ENCODE peak calls at places on chromosomes 12 and 14, in five cellular contexts. One of them, this sample, is unnamed.

GRCh38 chr14:93073833-93074769 is 41.6 kb downstream of the ITPK1 start:
- DNase-seq in esophagus squamous epithelium: no peak
- DNase-seq in dorsolateral prefrontal cortex: no peak
- DNase-seq in GM13977: no peak
- DNase-seq in brain microvascular endothelial cell: peak
- DNase-seq in this sample: no peak

GRCh38 chr14:52299692-52300278 is 14.3 kb upstream of the PTGER2 start:
- DNase-seq in esophagus squamous epithelium: no peak
- DNase-seq in dorsolateral prefrontal cortex: no peak
- DNase-seq in GM13977: peak
- DNase-seq in brain microvascular endothelial cell: peak
- DNase-seq in this sample: no peak

GRCh38 chr12:80862606-80863005 is 75.1 kb downstream of the LIN7A start:
- DNase-seq in esophagus squamous epithelium: no peak
- DNase-seq in dorsolateral prefrontal cortex: no peak
- DNase-seq in GM13977: no peak
- DNase-seq in brain microvascular endothelial cell: no peak
- DNase-seq in this sample: no peak

GRCh38 chr14:68177728-68178127 is 358.1 kb downstream of the RAD51B start:
- DNase-seq in esophagus squamous epithelium: no peak
- DNase-seq in dorsolateral prefrontal cortex: no peak
- DNase-seq in GM13977: no peak
- DNase-seq in brain microvascular endothelial cell: no peak
- DNase-seq in this sample: no peak

GRCh38 chr14:22887260-22887989 is 4.4 kb downstream of the REM2 start:
- DNase-seq in esophagus squamous epithelium: no peak
- DNase-seq in dorsolateral prefrontal cortex: no peak
- DNase-seq in GM13977: peak
- DNase-seq in brain microvascular endothelial cell: peak
- DNase-seq in this sample: peak

GRCh38 chr14:32648434-32648833 is 290.2 kb upstream of the NPAS3 start:
- DNase-seq in esophagus squamous epithelium: no peak
- DNase-seq in dorsolateral prefrontal cortex: no peak
- DNase-seq in GM13977: no peak
- DNase-seq in brain microvascular endothelial cell: no peak
- DNase-seq in this sample: no peak

GRCh38 chr14:58866386-58866785 is 228.6 kb downstream of the DACT1 start:
- DNase-seq in esophagus squamous epithelium: no peak
- DNase-seq in dorsolateral prefrontal cortex: no peak
- DNase-seq in GM13977: no peak
- DNase-seq in brain microvascular endothelial cell: no peak
- DNase-seq in this sample: no peak

GRCh38 chr14:65732112-65732511 is 319.6 kb downstream of the FUT8 start:
- DNase-seq in esophagus squamous epithelium: no peak
- DNase-seq in dorsolateral prefrontal cortex: no peak
- DNase-seq in GM13977: peak
- DNase-seq in brain microvascular endothelial cell: no peak
- DNase-seq in this sample: no peak

GRCh38 chr14:31884776-31885379 is 192.2 kb upstream of the ARHGAP5 start:
- DNase-seq in esophagus squamous epithelium: no peak
- DNase-seq in dorsolateral prefrontal cortex: no peak
- DNase-seq in GM13977: no peak
- DNase-seq in brain microvascular endothelial cell: no peak
- DNase-seq in this sample: no peak

GRCh38 chr12:59742831-59743230 is 147.0 kb downstream of the SLC16A7 start:
- DNase-seq in esophagus squamous epithelium: no peak
- DNase-seq in dorsolateral prefrontal cortex: no peak
- DNase-seq in GM13977: no peak
- DNase-seq in brain microvascular endothelial cell: peak
- DNase-seq in this sample: no peak

GRCh38 chr12:34394211-34395055 is 372.1 kb downstream of the ALG10 start:
- DNase-seq in esophagus squamous epithelium: no peak
- DNase-seq in dorsolateral prefrontal cortex: peak
- DNase-seq in GM13977: peak
- DNase-seq in brain microvascular endothelial cell: no peak
- DNase-seq in this sample: no peak

GRCh38 chr12:33265037-33265436 is 174.6 kb downstream of the SYT10 start:
- DNase-seq in esophagus squamous epithelium: no peak
- DNase-seq in dorsolateral prefrontal cortex: no peak
- DNase-seq in GM13977: no peak
- DNase-seq in brain microvascular endothelial cell: no peak
- DNase-seq in this sample: no peak

GRCh38 chr14:21882226-21882625 is 208.6 kb upstream of the OR4E1 start:
- DNase-seq in esophagus squamous epithelium: no peak
- DNase-seq in dorsolateral prefrontal cortex: no peak
- DNase-seq in GM13977: no peak
- DNase-seq in brain microvascular endothelial cell: peak
- DNase-seq in this sample: no peak

GRCh38 chr14:68796418-68797101 is 3.7 kb upstream of the ZFP36L1 start:
- DNase-seq in esophagus squamous epithelium: no peak
- DNase-seq in dorsolateral prefrontal cortex: no peak
- DNase-seq in GM13977: no peak
- DNase-seq in brain microvascular endothelial cell: no peak
- DNase-seq in this sample: no peak

GRCh38 chr12:104469523-104469922 is 12.8 kb downstream of the CHST11 start:
- DNase-seq in esophagus squamous epithelium: no peak
- DNase-seq in dorsolateral prefrontal cortex: no peak
- DNase-seq in GM13977: no peak
- DNase-seq in brain microvascular endothelial cell: no peak
- DNase-seq in this sample: no peak

GRCh38 chr12:56282581-56282980 is 15.8 kb downstream of the COQ10A start:
- DNase-seq in esophagus squamous epithelium: no peak
- DNase-seq in dorsolateral prefrontal cortex: no peak
- DNase-seq in GM13977: no peak
- DNase-seq in brain microvascular endothelial cell: no peak
- DNase-seq in this sample: no peak

GRCh38 chr14:101246894-101247853 is 314.1 kb upstream of the DIO3 start:
- DNase-seq in esophagus squamous epithelium: no peak
- DNase-seq in dorsolateral prefrontal cortex: no peak
- DNase-seq in GM13977: no peak
- DNase-seq in brain microvascular endothelial cell: no peak
- DNase-seq in this sample: no peak

GRCh38 chr14:30988509-30988908 is 36.9 kb upstream of the AP4S1 start:
- DNase-seq in esophagus squamous epithelium: no peak
- DNase-seq in dorsolateral prefrontal cortex: no peak
- DNase-seq in GM13977: no peak
- DNase-seq in brain microvascular endothelial cell: no peak
- DNase-seq in this sample: no peak

GRCh38 chr12:42804928-42805327 is 215.4 kb upstream of the PRICKLE1 start:
- DNase-seq in esophagus squamous epithelium: no peak
- DNase-seq in dorsolateral prefrontal cortex: no peak
- DNase-seq in GM13977: no peak
- DNase-seq in brain microvascular endothelial cell: no peak
- DNase-seq in this sample: no peak

GRCh38 chr12:126506426-126507182 is 1441.4 kb downstream of the AACS start:
- DNase-seq in esophagus squamous epithelium: no peak
- DNase-seq in dorsolateral prefrontal cortex: no peak
- DNase-seq in GM13977: no peak
- DNase-seq in brain microvascular endothelial cell: no peak
- DNase-seq in this sample: no peak

GRCh38 chr12:93563807-93564538 is 8.5 kb upstream of the SOCS2 start:
- DNase-seq in esophagus squamous epithelium: no peak
- DNase-seq in dorsolateral prefrontal cortex: no peak
- DNase-seq in GM13977: peak
- DNase-seq in brain microvascular endothelial cell: no peak
- DNase-seq in this sample: no peak

GRCh38 chr14:93332032-93332852 is 594 bp downstream of the BTBD7 start:
- DNase-seq in esophagus squamous epithelium: no peak
- DNase-seq in dorsolateral prefrontal cortex: peak
- DNase-seq in GM13977: peak
- DNase-seq in brain microvascular endothelial cell: no peak
- DNase-seq in this sample: peak

GRCh38 chr12:69008510-69008909 is 75.5 kb upstream of the CPM start:
- DNase-seq in esophagus squamous epithelium: no peak
- DNase-seq in dorsolateral prefrontal cortex: no peak
- DNase-seq in GM13977: no peak
- DNase-seq in brain microvascular endothelial cell: no peak
- DNase-seq in this sample: no peak

GRCh38 chr12:32454075-32454474 is 54.7 kb downstream of the FGD4 start:
- DNase-seq in esophagus squamous epithelium: no peak
- DNase-seq in dorsolateral prefrontal cortex: no peak
- DNase-seq in GM13977: no peak
- DNase-seq in brain microvascular endothelial cell: peak
- DNase-seq in this sample: no peak

GRCh38 chr12:401235-402126 is at the start of gene CCDC77:
- DNase-seq in esophagus squamous epithelium: no peak
- DNase-seq in dorsolateral prefrontal cortex: peak
- DNase-seq in GM13977: peak
- DNase-seq in brain microvascular endothelial cell: peak
- DNase-seq in this sample: peak

GRCh38 chr12:55957106-55957859 is 8.6 kb downstream of the PMEL start:
- DNase-seq in esophagus squamous epithelium: no peak
- DNase-seq in dorsolateral prefrontal cortex: no peak
- DNase-seq in GM13977: no peak
- DNase-seq in brain microvascular endothelial cell: no peak
- DNase-seq in this sample: no peak

GRCh38 chr12:84660139-84660538 is 252.5 kb downstream of the SLC6A15 start:
- DNase-seq in esophagus squamous epithelium: no peak
- DNase-seq in dorsolateral prefrontal cortex: no peak
- DNase-seq in GM13977: no peak
- DNase-seq in brain microvascular endothelial cell: no peak
- DNase-seq in this sample: no peak

GRCh38 chr14:34038358-34039057 is 87.6 kb upstream of the EGLN3 start:
- DNase-seq in esophagus squamous epithelium: no peak
- DNase-seq in dorsolateral prefrontal cortex: no peak
- DNase-seq in GM13977: no peak
- DNase-seq in brain microvascular endothelial cell: no peak
- DNase-seq in this sample: no peak

GRCh38 chr12:103728323-103728722 is 112.7 kb downstream of the NT5DC3 start:
- DNase-seq in esophagus squamous epithelium: no peak
- DNase-seq in dorsolateral prefrontal cortex: no peak
- DNase-seq in GM13977: no peak
- DNase-seq in brain microvascular endothelial cell: no peak
- DNase-seq in this sample: no peak

GRCh38 chr14:40417777-40418401 is 985.7 kb upstream of the FBXO33 start:
- DNase-seq in esophagus squamous epithelium: no peak
- DNase-seq in dorsolateral prefrontal cortex: no peak
- DNase-seq in GM13977: peak
- DNase-seq in brain microvascular endothelial cell: no peak
- DNase-seq in this sample: peak
- TF ChIP-seq CTCF in esophagus squamous epithelium: no peak
- TF ChIP-seq CTCF in dorsolateral prefrontal cortex: peak
- TF ChIP-seq CTCF in GM13977: peak
- TF ChIP-seq CTCF in brain microvascular endothelial cell: no peak
- TF ChIP-seq CTCF in this sample: peak

DNA sequence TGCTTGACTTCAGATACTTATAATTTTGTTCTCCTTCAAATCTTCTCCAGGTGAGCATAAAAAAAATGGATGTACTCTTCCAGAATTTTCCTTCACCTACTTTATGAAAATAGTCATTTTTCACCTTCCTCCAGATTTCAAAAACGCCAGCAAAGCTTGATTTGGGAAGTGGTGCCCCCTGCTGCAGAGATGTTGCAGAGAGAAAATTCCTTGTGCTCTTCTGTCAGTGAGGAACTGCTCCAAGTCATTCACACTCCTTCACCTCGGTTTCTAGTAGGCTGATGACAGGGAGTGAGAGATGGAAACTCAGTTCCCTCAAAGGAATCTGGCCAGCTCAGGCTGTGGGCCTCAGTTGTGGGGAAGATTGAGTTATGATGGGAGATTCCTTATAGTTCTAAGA is 24.2 kb upstream of the RNASE3 start:
- DNase-seq in esophagus squamous epithelium: no peak
- DNase-seq in dorsolateral prefrontal cortex: no peak
- DNase-seq in GM13977: no peak
- DNase-seq in brain microvascular endothelial cell: peak
- DNase-seq in this sample: no peak
- TF ChIP-seq CTCF in esophagus squamous epithelium: no peak
- TF ChIP-seq CTCF in dorsolateral prefrontal cortex: no peak
- TF ChIP-seq CTCF in GM13977: peak
- TF ChIP-seq CTCF in brain microvascular endothelial cell: peak
- TF ChIP-seq CTCF in this sample: peak

GRCh38 chr12:112170376-112170775 is 45.0 kb downstream of the TRAFD1 start:
- DNase-seq in esophagus squamous epithelium: no peak
- DNase-seq in dorsolateral prefrontal cortex: no peak
- DNase-seq in GM13977: no peak
- DNase-seq in brain microvascular endothelial cell: peak
- DNase-seq in this sample: no peak
- TF ChIP-seq CTCF in esophagus squamous epithelium: no peak
- TF ChIP-seq CTCF in dorsolateral prefrontal cortex: peak
- TF ChIP-seq CTCF in GM13977: peak
- TF ChIP-seq CTCF in brain microvascular endothelial cell: peak
- TF ChIP-seq CTCF in this sample: peak

GRCh38 chr12:116609715-116610114 is 50.5 kb downstream of the MAP1LC3B2 start:
- DNase-seq in esophagus squamous epithelium: no peak
- DNase-seq in dorsolateral prefrontal cortex: no peak
- DNase-seq in GM13977: no peak
- DNase-seq in brain microvascular endothelial cell: no peak
- DNase-seq in this sample: peak
- TF ChIP-seq CTCF in esophagus squamous epithelium: peak
- TF ChIP-seq CTCF in dorsolateral prefrontal cortex: no peak
- TF ChIP-seq CTCF in GM13977: peak
- TF ChIP-seq CTCF in brain microvascular endothelial cell: peak
- TF ChIP-seq CTCF in this sample: peak

GRCh38 chr14:61338457-61338856 is 17.1 kb downstream of the PRKCH start:
- DNase-seq in esophagus squamous epithelium: no peak
- DNase-seq in dorsolateral prefrontal cortex: no peak
- DNase-seq in GM13977: no peak
- DNase-seq in brain microvascular endothelial cell: no peak
- DNase-seq in this sample: no peak
- TF ChIP-seq CTCF in esophagus squamous epithelium: no peak
- TF ChIP-seq CTCF in dorsolateral prefrontal cortex: no peak
- TF ChIP-seq CTCF in GM13977: no peak
- TF ChIP-seq CTCF in brain microvascular endothelial cell: no peak
- TF ChIP-seq CTCF in this sample: no peak